ENCODE peak calls at places on chromosomes 16 and 17, in ten cellular contexts. N is AG08395; D is kidney glomerular epithelial cell; A is activated gamma-delta T cell treated with Interleukin-2 at 50 U/mL for 16 hours; O is HFFc6; W is frontal cortex; Q is T-helper 1 cell; G is activated CD4-positive, CD25-positive, alpha-beta regulatory T cell treated with anti-CD3 and anti-CD28 coated beads, Interleukin-2, amount 50 U/mL, for 16 hours; K is activated CD4-positive, alpha-beta T cell treated with anti-CD3 and anti-CD28 coated beads, Interleukin-2, amount 50 U/mL, for 48 hours; T is lower lobe of right lung. M is an unnamed sample.

GRCh38 chr17:9865585-9865984 is 39.5 kb downstream of the RCVRN start:
- DNase-seq in G (no peak), W (no peak), D (no peak), T (no peak), Q (no peak), K (no peak), A (no peak), O (no peak), N (no peak), M (no peak)

GRCh38 chr16:85162478-85163277 is 50.4 kb upstream of the CIBAR2 start:
- DNase-seq in D (peak), A (no peak), T (no peak), O (peak), K (no peak), W (no peak), G (no peak), N (peak), Q (no peak), M (no peak)

GRCh38 chr17:78774456-78774855 is 7.6 kb downstream of the CYTH1 start:
- DNase-seq in D (no peak), O (no peak), T (no peak), Q (peak), A (no peak), G (no peak), K (no peak), W (no peak), N (no peak), M (no peak)

GRCh38 chr17:81523139-81524062 is 4.8 kb upstream of the FSCN2 start:
- DNase-seq in N (peak), T (peak), K (no peak), Q (no peak), O (peak), W (peak), G (no peak), D (peak), A (no peak), M (no peak)

GRCh38 chr16:11757671-11758545 is 15.3 kb upstream of the TXNDC11 start:
- DNase-seq in A (no peak), W (no peak), O (peak), K (no peak), T (no peak), N (no peak), Q (no peak), G (no peak), D (peak), M (no peak)

GRCh38 chr16:51638338-51639135 is 487.5 kb upstream of the SALL1 start:
- DNase-seq in N (peak), G (no peak), Q (no peak), A (no peak), K (no peak), D (no peak), W (no peak), T (no peak), O (peak), M (no peak)

GRCh38 chr17:10683853-10684252 is 13.5 kb downstream of the SCO1 start:
- DNase-seq in N (peak), G (no peak), D (peak), W (no peak), K (no peak), O (peak), Q (peak), T (no peak), A (no peak), M (no peak)

GRCh38 chr16:4513881-4514280 is 24.7 kb downstream of the CDIP1 start:
- DNase-seq in O (no peak), G (no peak), Q (no peak), T (no peak), D (no peak), N (no peak), K (no peak), A (no peak), W (no peak), M (no peak)

GRCh38 chr16:28930652-28931051 is 1.1 kb upstream of the CD19 start:
- DNase-seq in O (no peak), T (no peak), K (no peak), N (no peak), W (no peak), G (no peak), D (no peak), A (no peak), Q (no peak), M (no peak)

GRCh38 chr17:333626-334396 is 18.8 kb downstream of the RPH3AL start:
- DNase-seq in K (no peak), O (no peak), A (no peak), W (peak), G (no peak), T (peak), Q (no peak), N (peak), D (peak), M (no peak)

GRCh38 chr16:54585966-54586365 is 299.4 kb upstream of the IRX3 start:
- DNase-seq in G (no peak), N (no peak), T (no peak), W (no peak), Q (no peak), D (no peak), K (no peak), A (no peak), O (no peak), M (no peak)

GRCh38 chr16:13186813-13187212 is 285.4 kb downstream of the SHISA9 start:
- DNase-seq in T (no peak), D (no peak), W (no peak), A (no peak), Q (no peak), O (no peak), K (no peak), N (no peak), G (no peak), M (no peak)

GRCh38 chr17:43932923-43933322 is 9.4 kb downstream of the PPY start:
- DNase-seq in K (no peak), T (no peak), W (no peak), G (no peak), D (no peak), A (no peak), N (no peak), O (no peak), Q (no peak), M (no peak)

GRCh38 chr17:77919276-77919675 is 39.2 kb upstream of the TNRC6C start:
- DNase-seq in N (no peak), W (no peak), A (no peak), O (no peak), Q (no peak), T (no peak), G (no peak), D (no peak), K (no peak), M (no peak)

GRCh38 chr17:81388091-81388611 is 7.1 kb upstream of the BAHCC1 start:
- DNase-seq in O (no peak), K (no peak), D (no peak), T (no peak), G (no peak), W (no peak), N (no peak), A (no peak), Q (no peak), M (no peak)

GRCh38 chr17:76561332-76561731 is 21.5 kb downstream of the PRCD start:
- DNase-seq in K (no peak), A (no peak), T (no peak), N (no peak), W (no peak), D (no peak), G (no peak), O (no peak), Q (peak), M (peak)

M was measured in effector memory CD8-positive, alpha-beta T cell.